ENCODE peak calls at places on chromosomes 13 and 19, in eight cellular contexts. One of them, this sample, is unnamed.

GRCh38 chr13:113741101-113741731 is 17.8 kb upstream of the TMEM255B start:
- DNase-seq in breast epithelium: no peak
- DNase-seq in kidney: peak; percentile 35
- DNase-seq in heart right ventricle: no peak
- DNase-seq in tibial nerve: no peak
- DNase-seq in adrenal gland: no peak
- DNase-seq in brain microvascular endothelial cell: no peak
- DNase-seq in body of pancreas: no peak
- DNase-seq in this sample: no peak

GRCh38 chr19:35039881-35040456 is 1.6 kb upstream of the HPN start:
- DNase-seq in heart right ventricle: no peak
- DNase-seq in body of pancreas: no peak
- DNase-seq in kidney: no peak
- DNase-seq in brain microvascular endothelial cell: no peak
- DNase-seq in tibial nerve: no peak
- DNase-seq in adrenal gland: no peak
- DNase-seq in breast epithelium: no peak
- DNase-seq in this sample: no peak

GRCh38 chr19:11422163-11423068 is 3.3 kb upstream of the RGL3 start:
- DNase-seq in heart right ventricle: peak; percentile 79
- DNase-seq in brain microvascular endothelial cell: peak; percentile 33
- DNase-seq in kidney: peak; percentile 95
- DNase-seq in tibial nerve: peak; percentile 56
- DNase-seq in adrenal gland: peak; percentile 78
- DNase-seq in breast epithelium: peak; percentile 88
- DNase-seq in body of pancreas: peak; percentile 86
- DNase-seq in this sample: peak; percentile 47

GRCh38 chr19:52880895-52881389 is 16.5 kb downstream of the ZNF320 start:
- DNase-seq in tibial nerve: no peak
- DNase-seq in heart right ventricle: no peak
- DNase-seq in brain microvascular endothelial cell: no peak
- DNase-seq in kidney: no peak
- DNase-seq in breast epithelium: no peak
- DNase-seq in body of pancreas: no peak
- DNase-seq in adrenal gland: no peak
- DNase-seq in this sample: no peak

GRCh38 chr19:1270168-1270853 is 1.2 kb downstream of the CIRBP start:
- DNase-seq in heart right ventricle: no peak
- DNase-seq in body of pancreas: peak; percentile 58
- DNase-seq in kidney: no peak
- DNase-seq in breast epithelium: no peak
- DNase-seq in tibial nerve: no peak
- DNase-seq in adrenal gland: no peak
- DNase-seq in brain microvascular endothelial cell: no peak
- DNase-seq in this sample: no peak

GRCh38 chr19:33399081-33399744 is 25.7 kb downstream of the CEBPG start:
- DNase-seq in tibial nerve: no peak
- DNase-seq in heart right ventricle: no peak
- DNase-seq in adrenal gland: no peak
- DNase-seq in brain microvascular endothelial cell: no peak
- DNase-seq in breast epithelium: no peak
- DNase-seq in body of pancreas: peak; percentile 2
- DNase-seq in kidney: peak; percentile 66
- DNase-seq in this sample: no peak

GRCh38 chr13:104869501-104869900 is 1666.0 kb downstream of the EFNB2 start:
- DNase-seq in kidney: no peak
- DNase-seq in tibial nerve: no peak
- DNase-seq in adrenal gland: no peak
- DNase-seq in breast epithelium: no peak
- DNase-seq in heart right ventricle: no peak
- DNase-seq in brain microvascular endothelial cell: peak; percentile 48
- DNase-seq in body of pancreas: no peak
- DNase-seq in this sample: no peak

GRCh38 chr13:83796364-83796763 is 85.9 kb downstream of the SLITRK1 start:
- DNase-seq in brain microvascular endothelial cell: no peak
- DNase-seq in body of pancreas: no peak
- DNase-seq in heart right ventricle: no peak
- DNase-seq in breast epithelium: no peak
- DNase-seq in adrenal gland: no peak
- DNase-seq in kidney: no peak
- DNase-seq in tibial nerve: no peak
- DNase-seq in this sample: no peak

GRCh38 chr13:91930687-91931086 is 532.3 kb downstream of the GPC5 start:
- DNase-seq in adrenal gland: no peak
- DNase-seq in heart right ventricle: no peak
- DNase-seq in brain microvascular endothelial cell: no peak
- DNase-seq in tibial nerve: no peak
- DNase-seq in kidney: no peak
- DNase-seq in body of pancreas: no peak
- DNase-seq in breast epithelium: no peak
- DNase-seq in this sample: no peak

GRCh38 chr19:13010038-13010991 is 15.0 kb downstream of the NFIX start:
- DNase-seq in body of pancreas: no peak
- DNase-seq in kidney: peak; percentile 86
- DNase-seq in brain microvascular endothelial cell: no peak
- DNase-seq in adrenal gland: no peak
- DNase-seq in heart right ventricle: no peak
- DNase-seq in breast epithelium: no peak
- DNase-seq in tibial nerve: peak; percentile 53
- DNase-seq in this sample: no peak

GRCh38 chr13:91776650-91777193 is 378.3 kb downstream of the GPC5 start:
- DNase-seq in tibial nerve: no peak
- DNase-seq in breast epithelium: no peak
- DNase-seq in kidney: no peak
- DNase-seq in body of pancreas: no peak
- DNase-seq in heart right ventricle: no peak
- DNase-seq in adrenal gland: no peak
- DNase-seq in brain microvascular endothelial cell: no peak
- DNase-seq in this sample: no peak

GRCh38 chr19:41195675-41196497 is 2.9 kb downstream of the CYP2S1 start:
- DNase-seq in tibial nerve: no peak
- DNase-seq in brain microvascular endothelial cell: peak; percentile 30
- DNase-seq in kidney: no peak
- DNase-seq in body of pancreas: no peak
- DNase-seq in breast epithelium: no peak
- DNase-seq in heart right ventricle: no peak
- DNase-seq in adrenal gland: no peak
- DNase-seq in this sample: no peak

GRCh38 chr13:60562081-60562764 is 165.2 kb downstream of the TDRD3 start:
- DNase-seq in heart right ventricle: no peak
- DNase-seq in kidney: no peak
- DNase-seq in tibial nerve: no peak
- DNase-seq in brain microvascular endothelial cell: peak; percentile 54
- DNase-seq in body of pancreas: no peak
- DNase-seq in breast epithelium: no peak
- DNase-seq in adrenal gland: no peak
- DNase-seq in this sample: no peak

GRCh38 chr13:49098198-49098597 is 121.9 kb upstream of the MLNR start:
- DNase-seq in breast epithelium: peak; percentile 45
- DNase-seq in body of pancreas: no peak
- DNase-seq in adrenal gland: peak; percentile 58
- DNase-seq in heart right ventricle: peak; percentile 40
- DNase-seq in kidney: no peak
- DNase-seq in tibial nerve: no peak
- DNase-seq in brain microvascular endothelial cell: peak; percentile 97
- DNase-seq in this sample: no peak

GRCh38 chr13:57314897-57315520 is 148.0 kb downstream of the PRR20E start:
- DNase-seq in kidney: no peak
- DNase-seq in brain microvascular endothelial cell: no peak
- DNase-seq in body of pancreas: no peak
- DNase-seq in breast epithelium: no peak
- DNase-seq in adrenal gland: no peak
- DNase-seq in heart right ventricle: no peak
- DNase-seq in tibial nerve: no peak
- DNase-seq in this sample: no peak

DNA sequence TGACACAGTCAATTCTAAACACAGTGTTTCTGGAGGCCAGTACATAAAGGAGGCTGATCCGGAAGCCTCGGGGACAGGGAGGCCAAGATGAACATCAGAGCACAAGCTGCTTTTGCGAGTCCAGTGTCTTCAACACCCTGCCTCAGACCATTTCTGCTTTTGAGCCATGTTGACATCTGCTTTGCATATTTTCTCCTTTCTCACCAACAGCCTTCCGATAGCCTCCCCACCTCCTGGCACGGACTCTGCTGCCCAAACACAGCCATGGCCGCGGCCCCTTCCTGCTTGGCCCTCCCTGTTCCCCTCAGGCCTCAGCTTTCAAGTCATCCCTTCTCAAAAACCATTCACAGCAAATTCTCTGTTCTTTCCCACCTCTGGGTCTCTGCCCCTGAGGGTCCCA is 3.6 kb downstream of the LRRC25 start:
- DNase-seq in brain microvascular endothelial cell: no peak
- DNase-seq in kidney: no peak
- DNase-seq in heart right ventricle: no peak
- DNase-seq in tibial nerve: no peak
- DNase-seq in body of pancreas: no peak
- DNase-seq in adrenal gland: no peak
- DNase-seq in breast epithelium: no peak
- DNase-seq in this sample: no peak
- H3K4me3 ChIP-seq in brain microvascular endothelial cell: no peak overlapping the region
- H3K4me3 ChIP-seq in kidney: no peak overlapping the region
- H3K4me3 ChIP-seq in heart right ventricle: no peak overlapping the region
- H3K4me3 ChIP-seq in tibial nerve: peak overlapping the region; percentile 24
- H3K4me3 ChIP-seq in body of pancreas: no peak overlapping the region
- H3K4me3 ChIP-seq in adrenal gland: no peak overlapping the region
- H3K4me3 ChIP-seq in breast epithelium: no peak overlapping the region
- H3K4me3 ChIP-seq in this sample: no peak overlapping the region

GRCh38 chr13:75803982-75804381 is 167.9 kb downstream of the LMO7 start:
- DNase-seq in kidney: no peak
- DNase-seq in adrenal gland: no peak
- DNase-seq in tibial nerve: no peak
- DNase-seq in brain microvascular endothelial cell: no peak
- DNase-seq in breast epithelium: no peak
- DNase-seq in body of pancreas: no peak
- DNase-seq in heart right ventricle: peak; percentile 32
- DNase-seq in this sample: no peak
- H3K36me3 ChIP-seq in kidney: peaks cover 10% of the 10 kb centered on the region
- H3K36me3 ChIP-seq in adrenal gland: no peaks in the 10 kb centered on the region
- H3K36me3 ChIP-seq in tibial nerve: peaks cover 10% of the 10 kb centered on the region
- H3K36me3 ChIP-seq in brain microvascular endothelial cell: peaks cover 33% of the 10 kb centered on the region
- H3K36me3 ChIP-seq in breast epithelium: no peaks in the 10 kb centered on the region
- H3K36me3 ChIP-seq in body of pancreas: peaks cover 3% of the 10 kb centered on the region
- H3K36me3 ChIP-seq in heart right ventricle: peaks cover 20% of the 10 kb centered on the region
- H3K36me3 ChIP-seq in this sample: peaks cover 6% of the 10 kb centered on the region

DNA sequence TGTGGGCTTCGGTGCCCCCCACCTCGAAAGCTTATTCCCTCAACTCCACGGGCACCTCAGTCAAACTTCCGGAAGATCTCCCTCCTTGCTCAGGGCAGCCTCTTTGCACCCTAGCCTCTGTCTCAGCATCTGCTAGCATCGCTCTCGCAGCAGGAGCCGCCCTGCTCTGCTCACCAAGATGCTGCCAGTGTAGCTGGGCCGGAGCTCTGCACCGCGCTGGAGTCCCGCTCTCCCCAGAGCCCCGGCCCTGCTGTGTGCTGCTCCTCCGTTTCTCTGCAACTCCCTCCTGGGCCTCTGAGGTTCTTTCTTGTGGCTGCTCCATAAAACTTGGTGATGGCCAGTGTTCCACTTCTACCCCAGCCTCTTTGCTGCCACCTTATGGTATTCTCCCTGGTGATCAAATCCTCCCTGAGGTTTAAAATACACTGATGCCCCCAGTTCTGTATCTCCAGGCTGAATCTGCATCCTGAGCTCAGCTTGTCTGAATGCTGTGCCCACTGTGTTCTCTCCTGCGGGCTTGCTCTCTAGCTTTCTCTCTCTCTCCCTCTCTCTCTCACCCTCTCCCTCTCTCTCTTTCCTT is 198.0 kb downstream of the UQCRFS1 start:
- DNase-seq in kidney: no peak
- DNase-seq in tibial nerve: no peak
- DNase-seq in brain microvascular endothelial cell: no peak
- DNase-seq in adrenal gland: no peak
- DNase-seq in breast epithelium: no peak
- DNase-seq in body of pancreas: no peak
- DNase-seq in heart right ventricle: no peak
- DNase-seq in this sample: no peak
- TF ChIP-seq CTCF in kidney: no peak
- TF ChIP-seq CTCF in tibial nerve: no peak
- TF ChIP-seq CTCF in brain microvascular endothelial cell: no peak
- TF ChIP-seq CTCF in adrenal gland: no peak
- TF ChIP-seq CTCF in breast epithelium: no peak
- TF ChIP-seq CTCF in body of pancreas: no peak
- TF ChIP-seq CTCF in heart right ventricle: no peak
- TF ChIP-seq CTCF in this sample: no peak

DNA sequence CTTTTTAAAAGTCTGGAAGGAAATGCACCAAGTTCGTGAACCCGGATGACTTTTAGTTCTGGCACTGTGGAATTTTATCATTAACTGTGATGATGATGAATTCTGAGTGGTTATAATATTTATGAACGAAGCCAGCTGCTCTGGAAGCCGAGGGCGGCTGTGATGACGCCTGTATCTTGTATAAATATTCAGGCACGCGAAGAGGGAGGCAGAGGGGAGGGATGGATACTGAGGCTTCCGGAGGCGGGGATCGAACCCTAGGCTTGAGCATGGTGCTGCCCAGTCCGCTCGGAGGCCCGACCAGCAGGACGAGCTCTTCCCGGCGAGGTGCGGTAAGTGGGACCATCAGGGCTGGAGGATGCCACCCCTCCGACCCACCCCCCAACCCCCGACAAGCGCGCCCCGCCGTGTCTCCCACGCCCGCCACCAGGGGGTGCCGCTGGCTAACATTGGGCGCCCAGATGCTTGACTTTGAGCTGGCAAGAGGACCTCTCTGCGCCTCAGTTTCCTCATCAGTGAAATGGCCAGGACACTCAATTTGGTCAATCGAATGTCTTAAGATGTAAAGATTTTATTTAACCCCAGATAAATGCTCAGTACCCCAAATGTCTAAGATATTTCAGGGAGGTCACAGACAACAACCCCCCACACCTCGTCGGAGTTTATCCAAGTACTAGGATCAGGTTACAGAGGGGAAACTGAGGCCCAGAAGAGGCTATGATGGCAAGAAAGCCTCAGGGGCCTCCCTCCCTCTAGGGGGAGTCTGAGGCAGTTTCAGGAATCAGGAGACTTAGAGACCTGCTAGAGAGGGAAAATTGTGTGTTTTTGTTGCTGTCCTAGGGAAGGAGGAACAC is 4.5 kb upstream of the RAB3A start:
- DNase-seq in heart right ventricle: peak; percentile 35
- DNase-seq in brain microvascular endothelial cell: peak; percentile 90
- DNase-seq in breast epithelium: no peak
- DNase-seq in body of pancreas: peak; percentile 46
- DNase-seq in kidney: peak; percentile 92
- DNase-seq in tibial nerve: no peak
- DNase-seq in adrenal gland: peak; percentile 44
- DNase-seq in this sample: no peak
- H3K4me3 ChIP-seq in heart right ventricle: no peak overlapping the region
- H3K4me3 ChIP-seq in brain microvascular endothelial cell: no peak overlapping the region
- H3K4me3 ChIP-seq in breast epithelium: no peak overlapping the region
- H3K4me3 ChIP-seq in body of pancreas: no peak overlapping the region
- H3K4me3 ChIP-seq in kidney: no peak overlapping the region
- H3K4me3 ChIP-seq in tibial nerve: no peak overlapping the region
- H3K4me3 ChIP-seq in adrenal gland: no peak overlapping the region
- H3K4me3 ChIP-seq in this sample: no peak overlapping the region

DNA sequence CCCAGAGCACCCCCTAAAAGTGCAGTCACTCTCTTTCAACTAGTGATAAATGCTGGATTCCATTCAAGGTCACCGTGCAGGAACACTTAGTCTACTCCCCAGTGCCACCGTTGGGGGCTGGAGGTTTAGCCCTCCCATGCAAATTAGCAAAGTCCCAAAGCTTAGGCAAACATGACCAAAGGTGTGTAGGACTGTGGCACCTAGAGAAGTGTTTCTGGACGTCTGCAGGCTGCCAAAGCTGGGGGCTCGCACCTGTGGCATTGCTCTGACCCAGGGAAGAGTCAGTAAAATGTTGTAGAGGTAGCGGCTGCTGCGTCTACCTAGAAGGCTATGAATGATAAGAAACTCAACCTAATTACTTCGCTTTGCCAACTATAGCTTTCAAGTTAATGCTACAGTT is 13.9 kb downstream of the COL4A1 start:
- DNase-seq in brain microvascular endothelial cell: no peak
- DNase-seq in heart right ventricle: no peak
- DNase-seq in breast epithelium: no peak
- DNase-seq in kidney: no peak
- DNase-seq in tibial nerve: no peak
- DNase-seq in body of pancreas: no peak
- DNase-seq in adrenal gland: no peak
- DNase-seq in this sample: no peak
- H3K36me3 ChIP-seq in brain microvascular endothelial cell: peaks cover 78% of the 10 kb centered on the region
- H3K36me3 ChIP-seq in heart right ventricle: peaks cover 34% of the 10 kb centered on the region
- H3K36me3 ChIP-seq in breast epithelium: no peaks in the 10 kb centered on the region
- H3K36me3 ChIP-seq in kidney: no peaks in the 10 kb centered on the region
- H3K36me3 ChIP-seq in tibial nerve: peaks cover 22% of the 10 kb centered on the region
- H3K36me3 ChIP-seq in body of pancreas: no peaks in the 10 kb centered on the region
- H3K36me3 ChIP-seq in adrenal gland: peaks cover 4% of the 10 kb centered on the region
- H3K36me3 ChIP-seq in this sample: no peaks in the 10 kb centered on the region

This sample was measured in CD8-positive, alpha-beta T cell.